ENCODE peak calls at places on chromosomes 11 and 22, in six cellular contexts. One of them, this sample, is unnamed.

GRCh38 chr11:104623518-104623917 is 274.7 kb downstream of the CASP12 start:
- DNase-seq in fibroblast of lung: peak; percentile 68
- DNase-seq in activated T-cell treated with anti-CD3 and anti-CD28 coated beads for 1 hour: no peak
- DNase-seq in omental fat pad: no peak
- DNase-seq in iris pigment epithelial cell: peak; percentile 91
- DNase-seq in AML-193: no peak
- DNase-seq in this sample: no peak

GRCh38 chr11:112179601-112180000 is 4.3 kb downstream of the BCO2 start:
- DNase-seq in fibroblast of lung: no peak
- DNase-seq in activated T-cell treated with anti-CD3 and anti-CD28 coated beads for 1 hour: no peak
- DNase-seq in omental fat pad: no peak
- DNase-seq in iris pigment epithelial cell: no peak
- DNase-seq in AML-193: peak; percentile 85
- DNase-seq in this sample: peak; percentile 84

GRCh38 chr22:36358533-36359171 is 29.1 kb downstream of the MYH9 start:
- DNase-seq in fibroblast of lung: peak; percentile 69
- DNase-seq in activated T-cell treated with anti-CD3 and anti-CD28 coated beads for 1 hour: no peak
- DNase-seq in omental fat pad: no peak
- DNase-seq in iris pigment epithelial cell: no peak
- DNase-seq in AML-193: no peak
- DNase-seq in this sample: no peak

GRCh38 chr11:31643831-31644230 is 134.3 kb downstream of the ELP4 start:
- DNase-seq in fibroblast of lung: peak; percentile 81
- DNase-seq in activated T-cell treated with anti-CD3 and anti-CD28 coated beads for 1 hour: no peak
- DNase-seq in omental fat pad: no peak
- DNase-seq in iris pigment epithelial cell: peak; percentile 67
- DNase-seq in AML-193: no peak
- DNase-seq in this sample: no peak

GRCh38 chr11:131392528-131393255 is 22.3 kb downstream of the NTM start:
- DNase-seq in fibroblast of lung: no peak
- DNase-seq in activated T-cell treated with anti-CD3 and anti-CD28 coated beads for 1 hour: no peak
- DNase-seq in omental fat pad: no peak
- DNase-seq in iris pigment epithelial cell: no peak
- DNase-seq in AML-193: no peak
- DNase-seq in this sample: no peak

GRCh38 chr11:120121336-120121735 is 16.6 kb downstream of the TRIM29 start:
- DNase-seq in fibroblast of lung: no peak
- DNase-seq in activated T-cell treated with anti-CD3 and anti-CD28 coated beads for 1 hour: no peak
- DNase-seq in omental fat pad: no peak
- DNase-seq in iris pigment epithelial cell: no peak
- DNase-seq in AML-193: no peak
- DNase-seq in this sample: no peak

GRCh38 chr11:1227551-1228182 is 4.8 kb downstream of the MUC5B start:
- DNase-seq in fibroblast of lung: no peak
- DNase-seq in activated T-cell treated with anti-CD3 and anti-CD28 coated beads for 1 hour: no peak
- DNase-seq in omental fat pad: no peak
- DNase-seq in iris pigment epithelial cell: no peak
- DNase-seq in AML-193: no peak
- DNase-seq in this sample: no peak

GRCh38 chr11:59755701-59756495 is 722 bp downstream of the STX3 start:
- DNase-seq in fibroblast of lung: peak; percentile 77
- DNase-seq in activated T-cell treated with anti-CD3 and anti-CD28 coated beads for 1 hour: peak; percentile 43
- DNase-seq in omental fat pad: peak; percentile 78
- DNase-seq in iris pigment epithelial cell: peak; percentile 79
- DNase-seq in AML-193: peak; percentile 30
- DNase-seq in this sample: no peak

GRCh38 chr11:111403021-111403725 is 24.1 kb upstream of the POU2AF1 start:
- DNase-seq in fibroblast of lung: no peak
- DNase-seq in activated T-cell treated with anti-CD3 and anti-CD28 coated beads for 1 hour: no peak
- DNase-seq in omental fat pad: no peak
- DNase-seq in iris pigment epithelial cell: no peak
- DNase-seq in AML-193: no peak
- DNase-seq in this sample: no peak

GRCh38 chr22:50030315-50031188 is 18.0 kb upstream of the IL17REL start:
- DNase-seq in fibroblast of lung: peak; percentile 56
- DNase-seq in activated T-cell treated with anti-CD3 and anti-CD28 coated beads for 1 hour: peak; percentile 75
- DNase-seq in omental fat pad: peak; percentile 45
- DNase-seq in iris pigment epithelial cell: peak; percentile 69
- DNase-seq in AML-193: peak; percentile 70
- DNase-seq in this sample: peak; percentile 51

This sample was measured in GDM1.